ENCODE peak calls at places on chromosomes 16 and 17, in ten cellular contexts. D, E, F, L, O, C, V, N, U and B are unnamed samples.

GRCh38 chr16:13697013-13697412 is 222.9 kb upstream of the ERCC4 start:
- DNase-seq in L (no peak), U (no peak), O (no peak), C (no peak), V (no peak), E (no peak), F (no peak), N (no peak), D (no peak), B (no peak)

GRCh38 chr17:64661731-64661980 is 451 bp downstream of the SMURF2 start:
- DNase-seq in L (no peak), N (no peak), D (no peak), U (no peak), E (no peak), V (no peak), O (no peak), C (no peak), F (no peak), B (no peak)

GRCh38 chr16:4303973-4304372 is 11.9 kb upstream of the GLIS2 start:
- DNase-seq in F (no peak), V (no peak), O (no peak), L (no peak), E (no peak), D (no peak), N (no peak), U (no peak), C (no peak), B (no peak)

GRCh38 chr17:46782250-46782953 is 36.1 kb downstream of the WNT3 start:
- DNase-seq in L (no peak), E (peak; percentile 38), D (peak; percentile 47), N (peak; percentile 63), F (no peak), O (peak; percentile 35), U (no peak), V (no peak), C (no peak), B (no peak)

GRCh38 chr16:1363501-1364041 is 11.8 kb downstream of the GNPTG start:
- DNase-seq in E (peak; percentile 73), D (peak; percentile 44), F (peak; percentile 62), N (peak; percentile 68), V (no peak), O (peak; percentile 23), U (no peak), L (no peak), C (peak; percentile 54), B (no peak)

GRCh38 chr17:63841350-63842172 is 924 bp downstream of the SMARCD2 start:
- DNase-seq in C (no peak), F (peak; percentile 58), U (no peak), O (peak; percentile 15), N (peak; percentile 82), V (peak; percentile 57), D (peak; percentile 45), L (no peak), E (peak; percentile 49), B (no peak)

GRCh38 chr17:15900871-15901270 is 44.1 kb upstream of the ADORA2B start:
- DNase-seq in L (no peak), C (no peak), E (peak; percentile 22), V (no peak), N (no peak), F (no peak), D (no peak), O (no peak), U (no peak), B (no peak)

GRCh38 chr16:70804153-70804728 is 3.3 kb upstream of the VAC14 start:
- DNase-seq in N (no peak), D (peak; percentile 98), E (no peak), F (no peak), V (no peak), C (no peak), U (peak; percentile 62), L (no peak), O (peak; percentile 96), B (no peak)

GRCh38 chr17:50345443-50346312 is at the start of gene XYLT2:
- DNase-seq in O (peak; percentile 49), U (no peak), F (peak; percentile 90), D (peak; percentile 73), N (peak; percentile 86), L (no peak), C (peak; percentile 88), V (peak; percentile 86), E (peak; percentile 94), B (peak; percentile 42)

GRCh38 chr17:75404223-75404738 is 1.2 kb downstream of the GRB2 start:
- DNase-seq in E (peak; percentile 73), N (peak; percentile 82), F (peak; percentile 48), V (peak; percentile 61), U (no peak), D (peak; percentile 85), L (no peak), O (peak; percentile 65), C (peak; percentile 24), B (no peak)

GRCh38 chr17:75404739-75405364 is 626 bp downstream of the GRB2 start:
- DNase-seq in C (peak; percentile 32), D (peak; percentile 42), O (peak; percentile 36), N (peak; percentile 44), V (peak; percentile 43), L (no peak), E (peak; percentile 61), F (peak; percentile 54), U (no peak), B (no peak)

GRCh38 chr17:75405365-75406221 is at the start of gene GRB2:
- DNase-seq in O (peak; percentile 86), D (peak; percentile 95), C (peak; percentile 100), F (peak; percentile 99), U (peak; percentile 64), V (peak; percentile 99), L (peak; percentile 75), N (peak; percentile 98), E (peak; percentile 98), B (peak; percentile 83)

GRCh38 chr17:75400326-75400939 is 5.0 kb downstream of the GRB2 start:
- DNase-seq in U (no peak), F (no peak), E (no peak), O (no peak), V (no peak), N (no peak), C (no peak), D (no peak), L (no peak), B (no peak)

GRCh38 chr17:75402038-75402437 is 3.4 kb downstream of the GRB2 start:
- DNase-seq in V (no peak), C (no peak), O (no peak), F (no peak), U (no peak), D (no peak), E (peak; percentile 62), N (no peak), L (no peak), B (no peak)
- H3K4me3 ChIP-seq in V (no peak overlapping the region), C (peak overlapping the region; percentile 5), O (no peak overlapping the region), F (no peak overlapping the region), U (no peak overlapping the region), D (no peak overlapping the region), E (peak overlapping the region; percentile 95), N (no peak overlapping the region), L (no peak overlapping the region), B (peak overlapping the region; percentile 98)

DNA sequence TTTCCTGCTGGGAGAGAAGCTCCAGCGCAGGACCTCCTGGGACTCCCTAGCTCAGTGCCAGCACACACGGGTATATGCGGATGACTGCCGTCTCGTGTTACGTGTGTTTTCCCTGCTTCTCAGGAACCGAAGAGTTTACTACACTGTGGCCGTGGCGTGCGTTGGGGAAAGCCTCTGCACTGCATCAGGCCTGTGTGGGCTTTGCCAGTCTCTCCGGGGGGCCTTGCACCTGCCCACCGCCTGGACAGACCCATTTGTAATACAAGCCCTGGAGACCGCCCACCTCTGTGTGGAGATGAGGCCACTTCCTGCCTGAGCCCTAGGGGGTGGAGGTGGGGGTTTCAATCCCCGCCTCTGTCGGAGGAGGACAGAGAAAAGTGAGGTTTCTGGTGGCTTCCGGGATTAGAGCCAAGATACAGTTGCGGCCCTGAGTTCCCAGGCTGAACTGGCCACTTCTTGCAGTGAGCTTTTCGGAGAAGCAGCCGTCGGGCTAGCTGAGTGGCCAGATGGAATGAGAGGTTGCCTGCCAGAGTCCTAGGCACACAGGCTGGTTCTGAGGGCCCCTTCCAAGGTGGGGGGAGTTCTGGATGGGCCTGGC is 43.4 kb upstream of the GSE1 start:
- DNase-seq in U (peak; percentile 46), O (no peak), E (peak; percentile 93), C (peak; percentile 37), N (no peak), F (no peak), V (no peak), L (no peak), D (no peak), B (peak; percentile 78)
- H3K4me3 ChIP-seq in U (no peak overlapping the region), O (no peak overlapping the region), E (peak overlapping the region; percentile 56), C (peak overlapping the region; percentile 48), N (no peak overlapping the region), F (no peak overlapping the region), V (no peak overlapping the region), L (no peak overlapping the region), D (no peak overlapping the region), B (peak overlapping the region; percentile 26)

DNA sequence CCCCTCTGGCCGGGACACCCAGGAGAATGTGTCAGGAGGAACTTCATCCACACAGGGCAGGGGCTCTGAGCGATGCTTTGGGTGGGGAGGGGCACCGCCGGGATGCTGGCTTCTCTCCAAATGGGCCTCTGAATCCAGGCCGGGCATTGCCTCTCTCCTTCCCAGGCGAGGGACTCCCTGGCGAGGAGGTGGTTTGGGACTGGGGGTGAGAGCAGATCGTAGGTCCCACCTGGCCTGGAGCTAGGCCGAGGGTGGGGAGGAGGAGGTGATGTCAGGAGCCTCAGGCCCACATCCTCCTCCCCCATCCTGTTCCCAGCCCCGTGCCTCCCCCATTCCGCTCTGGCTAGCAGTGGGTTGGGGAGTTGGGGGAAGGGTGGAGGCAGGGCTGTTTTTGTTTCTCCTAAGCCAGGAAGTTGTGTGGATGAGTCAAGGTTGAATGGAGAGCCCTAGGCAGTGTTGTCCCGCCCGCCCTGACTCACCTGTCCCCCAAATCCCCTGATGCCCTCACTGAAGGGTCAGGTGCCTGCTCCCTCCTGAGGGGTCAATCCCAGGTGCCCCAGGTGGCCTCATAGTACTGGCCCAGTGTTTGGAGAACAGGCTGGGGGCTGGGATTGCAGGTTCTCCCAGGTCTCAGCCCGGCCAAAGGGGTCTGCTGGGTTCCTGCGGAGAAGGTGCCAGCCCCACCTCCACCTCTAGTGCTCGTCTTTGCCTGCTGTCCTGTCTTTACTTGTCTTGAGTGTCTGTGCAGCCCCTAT is 2.8 kb downstream of the GRB7 start:
- DNase-seq in U (no peak), O (peak; percentile 94), L (peak; percentile 92), N (no peak), V (peak; percentile 49), E (no peak), C (no peak), F (no peak), D (peak; percentile 79), B (no peak)
- H3K4me3 ChIP-seq in U (no peak overlapping the region), O (peak overlapping the region; percentile 52), L (peak overlapping the region; percentile 84), N (no peak overlapping the region), V (peak overlapping the region; percentile 18), E (no peak overlapping the region), C (no peak overlapping the region), F (no peak overlapping the region), D (no peak overlapping the region), B (no peak overlapping the region)

DNA sequence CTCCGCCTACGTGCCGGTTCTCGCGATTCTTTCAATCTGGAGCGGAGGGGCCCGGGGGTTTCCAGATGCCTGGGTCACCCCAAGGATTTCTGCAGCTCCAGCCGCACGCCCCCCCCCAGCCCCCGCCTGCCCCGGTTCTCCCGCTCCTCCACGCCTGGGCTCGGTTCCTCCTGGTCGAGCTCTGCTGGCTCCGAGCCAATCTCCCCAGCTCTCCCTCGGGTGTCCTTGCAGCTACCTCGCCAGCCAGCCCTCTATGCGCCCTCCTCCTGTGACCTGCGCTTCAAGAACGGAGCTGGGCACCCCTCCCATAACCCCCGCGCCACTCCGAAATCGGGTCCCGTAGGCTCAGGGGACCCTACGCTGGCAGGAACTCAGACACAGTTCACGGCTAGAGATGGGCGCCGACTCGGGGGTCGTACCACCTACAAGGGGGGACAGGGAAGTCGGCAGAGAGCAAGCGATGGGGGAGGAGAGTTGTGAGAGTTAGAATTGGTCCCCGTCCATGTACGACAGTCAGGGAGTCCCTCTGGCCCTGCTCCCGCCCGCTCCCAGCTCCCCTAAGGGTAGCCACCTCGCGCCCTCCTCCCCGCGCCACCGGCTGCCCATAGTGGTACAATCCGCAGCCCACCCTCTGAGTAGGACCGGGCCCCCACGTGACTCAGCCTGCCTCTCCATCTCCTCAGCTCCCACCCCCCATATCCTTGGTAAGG is 956 bp downstream of the FGF11 start:
- DNase-seq in F (peak; percentile 73), E (peak; percentile 58), L (no peak), D (peak; percentile 12), V (peak; percentile 40), C (peak; percentile 27), N (peak; percentile 38), O (peak; percentile 25), U (no peak), B (no peak)
- H3K4me3 ChIP-seq in F (peak overlapping the region; percentile 72), E (peak overlapping the region; percentile 92), L (peak overlapping the region; percentile 81), D (peak overlapping the region; percentile 48), V (peak overlapping the region; percentile 17), C (peak overlapping the region; percentile 41), N (no peak overlapping the region), O (peak overlapping the region; percentile 57), U (peak overlapping the region; percentile 45), B (peak overlapping the region; percentile 45)